ENCODE peak calls at places on chromosomes 16 and 17, in eight cellular contexts. One of them, this sample, is unnamed. For H3K4me1, the result is how much of the 10 kb centered on the place peaks cover.

GRCh38 chr17:77496831-77497577 is 356.2 kb downstream of the SEC14L1 start:
- DNase-seq in mucosa of descending colon: no peak
- DNase-seq in heart left ventricle: peak
- DNase-seq in Peyer's patch: peak
- DNase-seq in heart right ventricle: no peak
- DNase-seq in endodermal cell: peak
- DNase-seq in psoas muscle: no peak
- DNase-seq in BE2C: no peak
- DNase-seq in this sample: no peak

GRCh38 chr16:29030086-29030840 is 45.4 kb downstream of the LAT start:
- DNase-seq in mucosa of descending colon: no peak
- DNase-seq in heart left ventricle: no peak
- DNase-seq in Peyer's patch: peak
- DNase-seq in heart right ventricle: no peak
- DNase-seq in endodermal cell: no peak
- DNase-seq in psoas muscle: no peak
- DNase-seq in BE2C: no peak
- DNase-seq in this sample: no peak

GRCh38 chr16:15640966-15641365 is 2.0 kb downstream of the MARF1 start:
- DNase-seq in mucosa of descending colon: no peak
- DNase-seq in heart left ventricle: no peak
- DNase-seq in Peyer's patch: no peak
- DNase-seq in heart right ventricle: no peak
- DNase-seq in endodermal cell: no peak
- DNase-seq in psoas muscle: no peak
- DNase-seq in BE2C: no peak
- DNase-seq in this sample: no peak

GRCh38 chr17:49670641-49671040 is 7.3 kb downstream of the SPOP start:
- DNase-seq in mucosa of descending colon: no peak
- DNase-seq in heart left ventricle: no peak
- DNase-seq in Peyer's patch: no peak
- DNase-seq in heart right ventricle: no peak
- DNase-seq in endodermal cell: no peak
- DNase-seq in psoas muscle: no peak
- DNase-seq in BE2C: no peak
- DNase-seq in this sample: no peak

GRCh38 chr16:70800306-70800705 is 652 bp downstream of the VAC14 start:
- DNase-seq in mucosa of descending colon: no peak
- DNase-seq in heart left ventricle: no peak
- DNase-seq in Peyer's patch: no peak
- DNase-seq in heart right ventricle: no peak
- DNase-seq in endodermal cell: no peak
- DNase-seq in psoas muscle: no peak
- DNase-seq in BE2C: no peak
- DNase-seq in this sample: no peak

GRCh38 chr17:30958187-30958586 is 12.7 kb upstream of the RNF135 start:
- DNase-seq in mucosa of descending colon: no peak
- DNase-seq in heart left ventricle: peak
- DNase-seq in Peyer's patch: peak
- DNase-seq in heart right ventricle: no peak
- DNase-seq in endodermal cell: no peak
- DNase-seq in psoas muscle: no peak
- DNase-seq in BE2C: no peak
- DNase-seq in this sample: no peak

GRCh38 chr17:75208161-75208560 is 2.7 kb downstream of the NUP85 start:
- DNase-seq in mucosa of descending colon: no peak
- DNase-seq in heart left ventricle: no peak
- DNase-seq in Peyer's patch: peak
- DNase-seq in heart right ventricle: no peak
- DNase-seq in endodermal cell: no peak
- DNase-seq in psoas muscle: no peak
- DNase-seq in BE2C: no peak
- DNase-seq in this sample: no peak

GRCh38 chr16:89599451-89599858 is 14.0 kb upstream of the DPEP1 start:
- DNase-seq in mucosa of descending colon: peak
- DNase-seq in heart left ventricle: no peak
- DNase-seq in Peyer's patch: peak
- DNase-seq in heart right ventricle: no peak
- DNase-seq in endodermal cell: peak
- DNase-seq in psoas muscle: no peak
- DNase-seq in BE2C: peak
- DNase-seq in this sample: peak

GRCh38 chr16:22053921-22054341 is 38.4 kb upstream of the VWA3A start:
- DNase-seq in mucosa of descending colon: no peak
- DNase-seq in heart left ventricle: no peak
- DNase-seq in Peyer's patch: no peak
- DNase-seq in heart right ventricle: no peak
- DNase-seq in endodermal cell: no peak
- DNase-seq in psoas muscle: no peak
- DNase-seq in BE2C: no peak
- DNase-seq in this sample: no peak

GRCh38 chr17:41340934-41341861 is 9.4 kb downstream of the KRT33A start:
- DNase-seq in mucosa of descending colon: no peak
- DNase-seq in heart left ventricle: no peak
- DNase-seq in Peyer's patch: no peak
- DNase-seq in heart right ventricle: no peak
- DNase-seq in endodermal cell: no peak
- DNase-seq in psoas muscle: no peak
- DNase-seq in BE2C: no peak
- DNase-seq in this sample: no peak

GRCh38 chr17:72305472-72305871 is 184.7 kb downstream of the SOX9 start:
- DNase-seq in mucosa of descending colon: no peak
- DNase-seq in heart left ventricle: no peak
- DNase-seq in Peyer's patch: no peak
- DNase-seq in heart right ventricle: no peak
- DNase-seq in endodermal cell: no peak
- DNase-seq in psoas muscle: no peak
- DNase-seq in BE2C: no peak
- DNase-seq in this sample: no peak

GRCh38 chr17:82520041-82520910 is 744 bp downstream of the FOXK2 start:
- DNase-seq in mucosa of descending colon: peak
- DNase-seq in heart left ventricle: no peak
- DNase-seq in Peyer's patch: no peak
- DNase-seq in heart right ventricle: peak
- DNase-seq in endodermal cell: peak
- DNase-seq in psoas muscle: peak
- DNase-seq in BE2C: peak
- DNase-seq in this sample: peak

GRCh38 chr17:79792984-79793923 is 3.6 kb downstream of the CBX8 start:
- DNase-seq in mucosa of descending colon: no peak
- DNase-seq in heart left ventricle: no peak
- DNase-seq in Peyer's patch: no peak
- DNase-seq in heart right ventricle: no peak
- DNase-seq in endodermal cell: peak
- DNase-seq in psoas muscle: peak
- DNase-seq in BE2C: no peak
- DNase-seq in this sample: no peak

GRCh38 chr17:30332057-30332542 is 1.8 kb downstream of the TMIGD1 start:
- DNase-seq in mucosa of descending colon: no peak
- DNase-seq in heart left ventricle: no peak
- DNase-seq in Peyer's patch: peak
- DNase-seq in heart right ventricle: no peak
- DNase-seq in endodermal cell: no peak
- DNase-seq in psoas muscle: no peak
- DNase-seq in BE2C: no peak
- DNase-seq in this sample: peak

GRCh38 chr17:21286066-21286770 is 1.7 kb downstream of the MAP2K3 start:
- DNase-seq in mucosa of descending colon: peak
- DNase-seq in heart left ventricle: peak
- DNase-seq in Peyer's patch: peak
- DNase-seq in heart right ventricle: peak
- DNase-seq in endodermal cell: no peak
- DNase-seq in psoas muscle: peak
- DNase-seq in BE2C: peak
- DNase-seq in this sample: peak
- TF ChIP-seq CTCF in mucosa of descending colon: no peak
- TF ChIP-seq CTCF in heart left ventricle: peak
- TF ChIP-seq CTCF in Peyer's patch: no peak
- TF ChIP-seq CTCF in heart right ventricle: no peak
- TF ChIP-seq CTCF in endodermal cell: no peak
- TF ChIP-seq CTCF in psoas muscle: no peak
- TF ChIP-seq CTCF in BE2C: no peak
- TF ChIP-seq CTCF in this sample: no peak

DNA sequence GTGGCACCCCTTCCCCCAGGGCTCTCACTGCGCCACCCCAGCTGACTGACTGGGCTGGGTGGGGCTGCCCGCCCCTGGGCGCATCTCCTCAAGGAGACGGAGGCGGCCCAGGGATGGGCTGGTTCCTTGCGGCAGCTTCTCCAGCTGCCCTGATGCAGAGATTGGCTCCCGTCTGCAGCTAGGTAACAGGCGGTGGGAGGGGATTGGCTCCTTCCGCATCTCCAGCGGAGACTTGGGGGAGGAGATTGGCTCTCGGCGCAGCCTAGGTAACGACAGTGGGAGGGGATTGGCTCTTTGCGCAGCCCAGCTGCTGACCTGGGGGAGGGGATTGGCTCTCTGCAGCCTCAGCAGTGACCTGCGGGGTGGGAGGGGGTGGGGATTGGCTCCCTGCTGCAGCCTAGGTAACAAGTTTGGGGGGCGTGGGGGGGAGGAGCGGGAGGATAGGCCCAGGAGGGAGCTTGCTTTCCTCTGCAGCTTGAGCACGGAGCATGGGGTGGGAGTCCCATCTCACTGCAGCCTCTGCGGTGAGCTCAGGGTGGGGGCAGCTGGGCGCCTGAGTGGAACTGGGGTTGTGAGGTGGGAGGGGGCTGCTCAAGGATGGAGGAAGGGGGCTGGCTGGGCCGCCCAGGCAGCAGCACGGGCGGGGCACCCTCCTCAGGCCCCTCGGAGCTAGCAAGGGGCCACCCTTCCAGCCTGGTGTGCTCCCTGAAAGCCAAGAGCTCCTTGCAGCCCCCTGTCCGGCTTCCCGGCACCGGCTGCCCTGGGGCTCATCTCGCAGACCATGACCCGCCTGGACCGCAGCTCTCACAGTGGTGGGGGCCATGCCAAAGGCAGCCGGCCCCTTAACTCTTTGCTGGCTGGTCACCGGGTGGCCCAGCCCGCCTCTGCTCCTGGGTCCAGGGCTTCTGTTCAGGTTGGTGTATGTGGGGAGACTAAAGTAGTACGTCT is 6.4 kb downstream of the NFE2L1 start:
- DNase-seq in mucosa of descending colon: peak
- DNase-seq in heart left ventricle: peak
- DNase-seq in Peyer's patch: no peak
- DNase-seq in heart right ventricle: peak
- DNase-seq in endodermal cell: peak
- DNase-seq in psoas muscle: peak
- DNase-seq in BE2C: peak
- DNase-seq in this sample: no peak
- H3K4me1 ChIP-seq in mucosa of descending colon: half or more
- H3K4me1 ChIP-seq in heart left ventricle: half or more
- H3K4me1 ChIP-seq in Peyer's patch: half or more
- H3K4me1 ChIP-seq in heart right ventricle: half or more
- H3K4me1 ChIP-seq in endodermal cell: under half
- H3K4me1 ChIP-seq in psoas muscle: half or more
- H3K4me1 ChIP-seq in BE2C: under half
- H3K4me1 ChIP-seq in this sample: under half

GRCh38 chr17:17071531-17072360 is 29.5 kb downstream of the MPRIP start:
- DNase-seq in mucosa of descending colon: no peak
- DNase-seq in heart left ventricle: no peak
- DNase-seq in Peyer's patch: peak
- DNase-seq in heart right ventricle: no peak
- DNase-seq in endodermal cell: no peak
- DNase-seq in psoas muscle: no peak
- DNase-seq in BE2C: no peak
- DNase-seq in this sample: no peak

GRCh38 chr17:17070931-17071330 is 28.7 kb downstream of the MPRIP start:
- DNase-seq in mucosa of descending colon: peak
- DNase-seq in heart left ventricle: no peak
- DNase-seq in Peyer's patch: peak
- DNase-seq in heart right ventricle: no peak
- DNase-seq in endodermal cell: no peak
- DNase-seq in psoas muscle: no peak
- DNase-seq in BE2C: no peak
- DNase-seq in this sample: no peak

GRCh38 chr17:17067277-17067676 is 25.0 kb downstream of the MPRIP start:
- DNase-seq in mucosa of descending colon: no peak
- DNase-seq in heart left ventricle: no peak
- DNase-seq in Peyer's patch: peak
- DNase-seq in heart right ventricle: no peak
- DNase-seq in endodermal cell: no peak
- DNase-seq in psoas muscle: no peak
- DNase-seq in BE2C: no peak
- DNase-seq in this sample: no peak

GRCh38 chr17:17072546-17072945 is 30.3 kb downstream of the MPRIP start:
- DNase-seq in mucosa of descending colon: no peak
- DNase-seq in heart left ventricle: no peak
- DNase-seq in Peyer's patch: peak
- DNase-seq in heart right ventricle: no peak
- DNase-seq in endodermal cell: no peak
- DNase-seq in psoas muscle: no peak
- DNase-seq in BE2C: no peak
- DNase-seq in this sample: no peak

GRCh38 chr17:17069849-17070248 is 27.6 kb downstream of the MPRIP start:
- DNase-seq in mucosa of descending colon: no peak
- DNase-seq in heart left ventricle: no peak
- DNase-seq in Peyer's patch: no peak
- DNase-seq in heart right ventricle: no peak
- DNase-seq in endodermal cell: no peak
- DNase-seq in psoas muscle: no peak
- DNase-seq in BE2C: no peak
- DNase-seq in this sample: no peak
- TF ChIP-seq CTCF in mucosa of descending colon: no peak
- TF ChIP-seq CTCF in heart left ventricle: no peak
- TF ChIP-seq CTCF in Peyer's patch: no peak
- TF ChIP-seq CTCF in heart right ventricle: no peak
- TF ChIP-seq CTCF in endodermal cell: no peak
- TF ChIP-seq CTCF in psoas muscle: no peak
- TF ChIP-seq CTCF in BE2C: no peak
- TF ChIP-seq CTCF in this sample: no peak

GRCh38 chr16:53769787-53770186 is 65.8 kb downstream of the FTO start:
- DNase-seq in mucosa of descending colon: no peak
- DNase-seq in heart left ventricle: no peak
- DNase-seq in Peyer's patch: no peak
- DNase-seq in heart right ventricle: no peak
- DNase-seq in endodermal cell: no peak
- DNase-seq in psoas muscle: no peak
- DNase-seq in BE2C: no peak
- DNase-seq in this sample: no peak

GRCh38 chr16:53768593-53768992 is 64.6 kb downstream of the FTO start:
- DNase-seq in mucosa of descending colon: no peak
- DNase-seq in heart left ventricle: no peak
- DNase-seq in Peyer's patch: no peak
- DNase-seq in heart right ventricle: no peak
- DNase-seq in endodermal cell: no peak
- DNase-seq in psoas muscle: no peak
- DNase-seq in BE2C: no peak
- DNase-seq in this sample: peak

GRCh38 chr16:53766304-53767016 is 62.5 kb downstream of the FTO start:
- DNase-seq in mucosa of descending colon: no peak
- DNase-seq in heart left ventricle: peak
- DNase-seq in Peyer's patch: peak
- DNase-seq in heart right ventricle: peak
- DNase-seq in endodermal cell: no peak
- DNase-seq in psoas muscle: no peak
- DNase-seq in BE2C: no peak
- DNase-seq in this sample: peak

GRCh38 chr16:53769185-53769584 is 65.2 kb downstream of the FTO start:
- DNase-seq in mucosa of descending colon: no peak
- DNase-seq in heart left ventricle: no peak
- DNase-seq in Peyer's patch: no peak
- DNase-seq in heart right ventricle: no peak
- DNase-seq in endodermal cell: no peak
- DNase-seq in psoas muscle: no peak
- DNase-seq in BE2C: no peak
- DNase-seq in this sample: peak

GRCh38 chr16:53768167-53768566 is 64.2 kb downstream of the FTO start:
- DNase-seq in mucosa of descending colon: no peak
- DNase-seq in heart left ventricle: no peak
- DNase-seq in Peyer's patch: no peak
- DNase-seq in heart right ventricle: no peak
- DNase-seq in endodermal cell: no peak
- DNase-seq in psoas muscle: no peak
- DNase-seq in BE2C: no peak
- DNase-seq in this sample: peak
- H3K4me1 ChIP-seq in mucosa of descending colon: under half
- H3K4me1 ChIP-seq in heart left ventricle: under half
- H3K4me1 ChIP-seq in Peyer's patch: under half
- H3K4me1 ChIP-seq in heart right ventricle: under half
- H3K4me1 ChIP-seq in endodermal cell: under half
- H3K4me1 ChIP-seq in psoas muscle: under half
- H3K4me1 ChIP-seq in BE2C: under half
- H3K4me1 ChIP-seq in this sample: under half